ENCODE peak calls at places on chromosomes 12 and 14, in ten cellular contexts. T is SK-N-SH; I is aorta; P is neural progenitor cell; R is A549; B is psoas muscle; G is DND-41; F is CD4-positive, alpha-beta T cell; M is stomach; V is body of pancreas. H is an unnamed sample.
A peak's percentile ranks its signal among the peaks of the same experiment; 100 is the strongest.

GRCh38 chr12:79223210-79223609 is 358.6 kb downstream of the SYT1 start:
- DNase-seq in V (no peak), G (peak; percentile 9), T (no peak), R (no peak), P (no peak), M (no peak), F (no peak), B (no peak), I (no peak), H (no peak)

GRCh38 chr14:34498684-34499412 is 36.8 kb upstream of the SPTSSA start:
- DNase-seq in G (peak; percentile 10), P (peak; percentile 36), T (peak; percentile 45), M (peak; percentile 53), V (peak; percentile 44), R (peak; percentile 52), I (no peak), F (no peak), B (no peak), H (peak; percentile 77)

GRCh38 chr14:71566276-71566675 is 366.0 kb upstream of the RGS6 start:
- DNase-seq in T (no peak), B (no peak), P (no peak), I (no peak), F (no peak), R (no peak), M (no peak), G (no peak), V (no peak), H (peak; percentile 47)

GRCh38 chr14:95862243-95862642 is 14.4 kb upstream of the TUNAR start:
- DNase-seq in T (no peak), G (no peak), I (no peak), B (no peak), V (no peak), R (no peak), M (no peak), P (peak; percentile 47), F (no peak), H (no peak)

GRCh38 chr12:117571321-117571720 is 209.9 kb upstream of the NOS1 start:
- DNase-seq in V (no peak), F (no peak), R (no peak), B (no peak), P (no peak), I (no peak), T (no peak), G (no peak), M (no peak), H (no peak)

GRCh38 chr12:3641428-3641883 is 111.5 kb downstream of the CRACR2A start:
- DNase-seq in R (no peak), F (no peak), G (no peak), T (no peak), P (no peak), V (no peak), M (no peak), B (peak; percentile 27), I (no peak), H (no peak)

GRCh38 chr12:28140404-28140803 is 49.9 kb upstream of the CCDC91 start:
- DNase-seq in F (no peak), V (no peak), T (no peak), B (no peak), R (no peak), P (no peak), I (no peak), M (no peak), G (no peak), H (no peak)

GRCh38 chr12:3445127-3445978 is 45.6 kb upstream of the PRMT8 start:
- DNase-seq in I (no peak), P (no peak), R (no peak), V (peak; percentile 20), B (no peak), F (no peak), G (no peak), T (no peak), M (peak; percentile 64), H (no peak)

GRCh38 chr12:3832738-3833137 is 40.5 kb downstream of the PARP11 start:
- DNase-seq in R (no peak), M (no peak), P (no peak), V (no peak), T (no peak), G (no peak), B (no peak), I (no peak), F (no peak), H (no peak)

GRCh38 chr14:96649327-96649601 is 147.1 kb downstream of the PAPOLA start:
- DNase-seq in P (no peak), F (no peak), V (no peak), G (no peak), M (peak; percentile 4), I (no peak), B (no peak), R (no peak), T (no peak), H (no peak)

GRCh38 chr14:20197459-20197858 is 6.8 kb downstream of the OR11G2 start:
- DNase-seq in P (no peak), V (no peak), F (no peak), R (no peak), T (no peak), M (no peak), I (no peak), G (no peak), B (no peak), H (no peak)

GRCh38 chr14:20194101-20194500 is 3.4 kb downstream of the OR11G2 start:
- DNase-seq in G (no peak), R (no peak), F (no peak), B (no peak), T (no peak), V (no peak), P (no peak), I (no peak), M (no peak), H (no peak)

GRCh38 chr14:20195911-20196310 is 5.2 kb downstream of the OR11G2 start:
- DNase-seq in I (no peak), M (no peak), T (no peak), R (no peak), P (no peak), V (no peak), F (no peak), G (no peak), B (no peak), H (peak; percentile 56)

GRCh38 chr14:20198991-20199390 is 8.3 kb downstream of the OR11G2 start:
- DNase-seq in M (no peak), B (no peak), V (no peak), R (no peak), P (no peak), I (no peak), G (no peak), F (no peak), T (no peak), H (no peak)
- H3K9me3 ChIP-seq in M (no peaks in the 10 kb centered on the region), B (no peaks in the 10 kb centered on the region), V (no peaks in the 10 kb centered on the region), R (no peaks in the 10 kb centered on the region), P (peaks cover 48% of the 10 kb centered on the region), I (no peaks in the 10 kb centered on the region), G (no peaks in the 10 kb centered on the region), F (no peaks in the 10 kb centered on the region), T (no peaks in the 10 kb centered on the region), H (no peaks in the 10 kb centered on the region)

GRCh38 chr12:133221241-133221640 is 14.4 kb downstream of the ANHX start:
- DNase-seq in P (no peak), I (no peak), M (no peak), R (no peak), G (no peak), V (no peak), T (no peak), F (no peak), B (no peak), H (no peak)
- H3K9me3 ChIP-seq in P (no peaks in the 10 kb centered on the region), I (peaks cover 22% of the 10 kb centered on the region), M (peaks cover 94% of the 10 kb centered on the region), R (peaks cover 83% of the 10 kb centered on the region), G (peaks cover 67% of the 10 kb centered on the region), V (no peaks in the 10 kb centered on the region), T (no peaks in the 10 kb centered on the region), F (peaks cover 61% of the 10 kb centered on the region), B (peaks cover 6% of the 10 kb centered on the region), H (peaks cover 34% of the 10 kb centered on the region)

GRCh38 chr12:55706840-55707671 is 648 bp downstream of the ITGA7 start:
- DNase-seq in F (no peak), M (no peak), G (no peak), B (peak; percentile 60), V (no peak), T (no peak), P (peak; percentile 55), I (peak; percentile 65), R (no peak), H (no peak)

GRCh38 chr12:55705802-55706402 is 1.8 kb downstream of the ITGA7 start:
- DNase-seq in F (no peak), M (no peak), V (no peak), B (peak; percentile 46), G (no peak), R (peak; percentile 41), P (peak; percentile 54), I (peak; percentile 44), T (no peak), H (peak; percentile 81)

GRCh38 chr12:55703288-55703687 is 4.4 kb downstream of the ITGA7 start:
- DNase-seq in I (peak; percentile 54), V (no peak), M (peak; percentile 37), G (no peak), F (no peak), T (no peak), R (no peak), P (no peak), B (peak; percentile 81), H (no peak)

GRCh38 chr12:55703976-55704761 is 3.5 kb downstream of the ITGA7 start:
- DNase-seq in V (no peak), I (peak; percentile 76), B (peak; percentile 72), F (no peak), M (no peak), R (no peak), G (no peak), P (no peak), T (no peak), H (no peak)

DNA sequence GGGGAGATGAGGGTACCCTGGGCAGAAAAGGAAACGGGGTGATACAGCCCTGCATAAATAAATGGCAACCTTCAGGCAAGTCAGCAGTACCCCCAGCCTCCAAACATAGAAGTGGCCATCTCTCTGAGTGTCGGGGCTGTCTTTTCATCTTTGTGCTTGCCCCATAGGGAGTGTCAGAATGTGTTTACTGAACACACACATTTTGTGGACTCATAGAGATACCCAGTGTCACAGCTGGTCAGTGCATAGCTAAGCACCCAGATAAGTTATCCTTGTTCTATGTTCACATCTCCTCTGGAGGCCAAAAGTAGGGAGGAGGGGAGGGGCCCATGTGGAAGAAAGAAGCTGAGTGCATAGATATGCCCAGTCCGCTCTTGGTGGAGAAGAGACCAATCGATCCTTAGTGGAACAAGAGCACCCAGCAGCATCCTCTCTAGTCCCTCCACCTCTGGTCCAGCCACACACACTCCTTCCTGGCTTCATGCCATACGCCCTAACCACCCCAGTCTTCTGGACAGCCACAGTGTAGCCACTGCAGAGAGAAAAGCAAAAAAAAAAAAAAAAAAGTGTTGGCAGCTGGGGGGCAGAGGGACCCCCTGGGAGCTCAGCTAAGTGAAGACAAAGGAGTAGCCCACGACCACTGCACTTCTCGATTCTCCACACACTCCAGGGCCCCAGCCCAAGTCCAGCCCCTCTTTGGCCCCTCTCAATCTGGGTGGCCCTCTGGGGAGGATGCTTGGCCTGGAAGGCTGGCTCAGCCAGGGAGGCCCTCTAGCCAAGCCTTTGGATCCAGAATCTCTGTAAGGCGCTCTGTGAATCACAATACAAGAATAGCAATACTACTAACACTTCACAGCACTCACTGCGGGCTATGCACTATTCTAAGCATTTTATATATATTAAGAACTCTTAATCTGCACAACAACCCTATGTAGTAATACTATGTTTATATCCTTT is 2.6 kb downstream of the ITGA7 start:
- DNase-seq in V (no peak), F (no peak), G (no peak), T (no peak), R (no peak), B (peak; percentile 34), M (no peak), P (no peak), I (peak; percentile 76), H (no peak)
- H3K9me3 ChIP-seq in V (no peaks in the 10 kb centered on the region), F (no peaks in the 10 kb centered on the region), G (no peaks in the 10 kb centered on the region), T (no peaks in the 10 kb centered on the region), R (no peaks in the 10 kb centered on the region), B (no peaks in the 10 kb centered on the region), M (no peaks in the 10 kb centered on the region), P (no peaks in the 10 kb centered on the region), I (no peaks in the 10 kb centered on the region), H (no peaks in the 10 kb centered on the region)

GRCh38 chr14:105899657-105900397 is 373.4 kb downstream of the TMEM121 start:
- DNase-seq in I (peak; percentile 31), T (no peak), M (no peak), R (no peak), V (no peak), B (no peak), F (no peak), P (no peak), G (no peak), H (no peak)
- H3K9me3 ChIP-seq in I (no peaks in the 10 kb centered on the region), T (no peaks in the 10 kb centered on the region), M (no peaks in the 10 kb centered on the region), R (peaks cover 3% of the 10 kb centered on the region), V (no peaks in the 10 kb centered on the region), B (no peaks in the 10 kb centered on the region), F (no peaks in the 10 kb centered on the region), P (no peaks in the 10 kb centered on the region), G (no peaks in the 10 kb centered on the region), H (no peaks in the 10 kb centered on the region)